ENCODE peak calls at places on chromosomes 1 and 21, in ten cellular contexts. One of them, this sample, is unnamed.

GRCh38 chr1:160070243-160071163 is 543 bp upstream of the KCNJ10 start:
- DNase-seq in body of pancreas: peak; percentile 72
- DNase-seq in lower leg skin: peak; percentile 53
- DNase-seq in uterus: peak; percentile 78
- DNase-seq in right lobe of liver: peak; percentile 64
- DNase-seq in breast epithelium: no peak
- DNase-seq in tibial nerve: peak; percentile 64
- DNase-seq in prostate gland: peak; percentile 56
- DNase-seq in IMR-90: peak; percentile 27
- DNase-seq in testis: peak; percentile 84
- DNase-seq in this sample: peak; percentile 57

GRCh38 chr1:22204057-22204840 is 61.4 kb upstream of the WNT4 start:
- DNase-seq in lower leg skin: no peak
- DNase-seq in IMR-90: no peak
- DNase-seq in breast epithelium: no peak
- DNase-seq in tibial nerve: no peak
- DNase-seq in uterus: no peak
- DNase-seq in body of pancreas: no peak
- DNase-seq in right lobe of liver: no peak
- DNase-seq in prostate gland: no peak
- DNase-seq in testis: no peak
- DNase-seq in this sample: no peak

GRCh38 chr1:186605762-186606350 is 74.4 kb downstream of the PTGS2 start:
- DNase-seq in body of pancreas: no peak
- DNase-seq in uterus: no peak
- DNase-seq in lower leg skin: no peak
- DNase-seq in IMR-90: peak; percentile 59
- DNase-seq in tibial nerve: peak; percentile 7
- DNase-seq in prostate gland: no peak
- DNase-seq in testis: peak; percentile 39
- DNase-seq in right lobe of liver: peak; percentile 50
- DNase-seq in breast epithelium: no peak
- DNase-seq in this sample: peak; percentile 58

GRCh38 chr1:248618878-248619277 is 16.0 kb downstream of the OR2T11 start:
- DNase-seq in tibial nerve: peak; percentile 21
- DNase-seq in uterus: no peak
- DNase-seq in testis: peak; percentile 73
- DNase-seq in right lobe of liver: no peak
- DNase-seq in lower leg skin: no peak
- DNase-seq in prostate gland: peak; percentile 23
- DNase-seq in breast epithelium: peak; percentile 54
- DNase-seq in body of pancreas: peak; percentile 64
- DNase-seq in IMR-90: peak; percentile 0
- DNase-seq in this sample: peak; percentile 79

GRCh38 chr1:28648493-28649238 is at the start of gene RNU11:
- DNase-seq in right lobe of liver: peak; percentile 88
- DNase-seq in IMR-90: peak; percentile 100
- DNase-seq in prostate gland: peak; percentile 80
- DNase-seq in testis: peak; percentile 93
- DNase-seq in tibial nerve: peak; percentile 87
- DNase-seq in breast epithelium: peak; percentile 93
- DNase-seq in uterus: peak; percentile 83
- DNase-seq in body of pancreas: peak; percentile 95
- DNase-seq in lower leg skin: peak; percentile 87
- DNase-seq in this sample: peak; percentile 97

GRCh38 chr1:31416101-31416736 is 3.2 kb downstream of the SERINC2 start:
- DNase-seq in uterus: no peak
- DNase-seq in lower leg skin: no peak
- DNase-seq in prostate gland: peak; percentile 40
- DNase-seq in right lobe of liver: peak; percentile 87
- DNase-seq in breast epithelium: peak; percentile 77
- DNase-seq in tibial nerve: no peak
- DNase-seq in body of pancreas: peak; percentile 63
- DNase-seq in testis: no peak
- DNase-seq in IMR-90: no peak
- DNase-seq in this sample: no peak

GRCh38 chr1:67635055-67635809 is 49.8 kb upstream of the GADD45A start:
- DNase-seq in body of pancreas: peak; percentile 16
- DNase-seq in tibial nerve: no peak
- DNase-seq in right lobe of liver: peak; percentile 61
- DNase-seq in prostate gland: no peak
- DNase-seq in lower leg skin: no peak
- DNase-seq in uterus: no peak
- DNase-seq in testis: no peak
- DNase-seq in IMR-90: no peak
- DNase-seq in breast epithelium: no peak
- DNase-seq in this sample: peak; percentile 57

GRCh38 chr21:15682977-15683376 is 46.8 kb upstream of the USP25 start:
- DNase-seq in breast epithelium: no peak
- DNase-seq in right lobe of liver: no peak
- DNase-seq in IMR-90: peak; percentile 57
- DNase-seq in prostate gland: no peak
- DNase-seq in uterus: no peak
- DNase-seq in testis: no peak
- DNase-seq in body of pancreas: no peak
- DNase-seq in lower leg skin: no peak
- DNase-seq in tibial nerve: no peak
- DNase-seq in this sample: peak; percentile 53

GRCh38 chr1:66251521-66251920 is 282.4 kb upstream of the SGIP1 start:
- DNase-seq in tibial nerve: no peak
- DNase-seq in prostate gland: no peak
- DNase-seq in right lobe of liver: no peak
- DNase-seq in testis: no peak
- DNase-seq in body of pancreas: no peak
- DNase-seq in breast epithelium: no peak
- DNase-seq in lower leg skin: no peak
- DNase-seq in uterus: no peak
- DNase-seq in IMR-90: no peak
- DNase-seq in this sample: peak; percentile 73

GRCh38 chr1:17572264-17572985 is 32.9 kb downstream of the ARHGEF10L start:
- DNase-seq in testis: no peak
- DNase-seq in uterus: no peak
- DNase-seq in tibial nerve: no peak
- DNase-seq in lower leg skin: no peak
- DNase-seq in IMR-90: no peak
- DNase-seq in body of pancreas: no peak
- DNase-seq in breast epithelium: no peak
- DNase-seq in prostate gland: no peak
- DNase-seq in right lobe of liver: no peak
- DNase-seq in this sample: no peak

GRCh38 chr1:116513956-116514355 is 56.9 kb downstream of the CD58 start:
- DNase-seq in testis: no peak
- DNase-seq in prostate gland: no peak
- DNase-seq in right lobe of liver: no peak
- DNase-seq in uterus: no peak
- DNase-seq in lower leg skin: no peak
- DNase-seq in IMR-90: no peak
- DNase-seq in body of pancreas: no peak
- DNase-seq in tibial nerve: no peak
- DNase-seq in breast epithelium: peak; percentile 66
- DNase-seq in this sample: no peak

GRCh38 chr21:45104560-45104959 is 30.2 kb downstream of the ADARB1 start:
- DNase-seq in body of pancreas: peak; percentile 51
- DNase-seq in right lobe of liver: peak; percentile 72
- DNase-seq in testis: peak; percentile 54
- DNase-seq in prostate gland: peak; percentile 61
- DNase-seq in uterus: no peak
- DNase-seq in lower leg skin: no peak
- DNase-seq in breast epithelium: peak; percentile 65
- DNase-seq in IMR-90: no peak
- DNase-seq in tibial nerve: no peak
- DNase-seq in this sample: no peak

GRCh38 chr1:20168547-20169491 is 17.1 kb upstream of the UBXN10 start:
- DNase-seq in body of pancreas: no peak
- DNase-seq in right lobe of liver: no peak
- DNase-seq in breast epithelium: no peak
- DNase-seq in tibial nerve: no peak
- DNase-seq in uterus: no peak
- DNase-seq in testis: no peak
- DNase-seq in lower leg skin: no peak
- DNase-seq in prostate gland: no peak
- DNase-seq in IMR-90: no peak
- DNase-seq in this sample: no peak

GRCh38 chr1:36457691-36458090 is 6.5 kb downstream of the MRPS15 start:
- DNase-seq in prostate gland: no peak
- DNase-seq in right lobe of liver: no peak
- DNase-seq in breast epithelium: no peak
- DNase-seq in testis: no peak
- DNase-seq in uterus: no peak
- DNase-seq in body of pancreas: no peak
- DNase-seq in IMR-90: no peak
- DNase-seq in lower leg skin: no peak
- DNase-seq in tibial nerve: no peak
- DNase-seq in this sample: peak; percentile 83

GRCh38 chr1:233355841-233356704 is 28.5 kb downstream of the MAP3K21 start:
- DNase-seq in body of pancreas: no peak
- DNase-seq in prostate gland: no peak
- DNase-seq in tibial nerve: no peak
- DNase-seq in IMR-90: no peak
- DNase-seq in breast epithelium: no peak
- DNase-seq in right lobe of liver: no peak
- DNase-seq in testis: no peak
- DNase-seq in lower leg skin: no peak
- DNase-seq in uterus: no peak
- DNase-seq in this sample: no peak

DNA sequence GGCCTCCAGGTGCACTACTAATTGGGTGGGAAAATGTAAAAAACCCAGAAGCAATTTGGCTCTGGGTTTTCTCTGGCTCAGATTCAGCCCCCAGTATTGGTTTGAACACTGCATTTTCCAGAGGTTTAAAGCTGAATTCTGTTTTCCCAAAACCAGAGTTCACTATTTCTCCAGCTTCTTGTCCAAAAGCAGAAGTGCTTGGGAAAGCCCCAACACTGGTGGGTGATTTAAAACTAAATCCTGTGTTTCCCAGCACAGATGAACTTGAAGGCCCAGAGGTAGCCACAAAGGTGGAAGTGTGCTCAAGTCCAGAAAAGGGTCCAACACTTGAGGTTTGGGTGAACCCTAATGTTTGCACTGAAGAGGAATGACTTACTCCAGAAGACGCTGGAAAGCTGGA is 689 bp downstream of the MCM3AP start:
- DNase-seq in uterus: no peak
- DNase-seq in breast epithelium: no peak
- DNase-seq in prostate gland: no peak
- DNase-seq in tibial nerve: no peak
- DNase-seq in lower leg skin: no peak
- DNase-seq in right lobe of liver: no peak
- DNase-seq in IMR-90: no peak
- DNase-seq in body of pancreas: no peak
- DNase-seq in testis: no peak
- DNase-seq in this sample: no peak
- H3K4me3 ChIP-seq in uterus: no peak overlapping the region
- H3K4me3 ChIP-seq in breast epithelium: no peak overlapping the region
- H3K4me3 ChIP-seq in prostate gland: no peak overlapping the region
- H3K4me3 ChIP-seq in tibial nerve: no peak overlapping the region
- H3K4me3 ChIP-seq in lower leg skin: no peak overlapping the region
- H3K4me3 ChIP-seq in right lobe of liver: no peak overlapping the region
- H3K4me3 ChIP-seq in IMR-90: peak overlapping the region; percentile 69
- H3K4me3 ChIP-seq in body of pancreas: no peak overlapping the region
- H3K4me3 ChIP-seq in testis: no peak overlapping the region
- H3K4me3 ChIP-seq in this sample: peak overlapping the region; percentile 93

DNA sequence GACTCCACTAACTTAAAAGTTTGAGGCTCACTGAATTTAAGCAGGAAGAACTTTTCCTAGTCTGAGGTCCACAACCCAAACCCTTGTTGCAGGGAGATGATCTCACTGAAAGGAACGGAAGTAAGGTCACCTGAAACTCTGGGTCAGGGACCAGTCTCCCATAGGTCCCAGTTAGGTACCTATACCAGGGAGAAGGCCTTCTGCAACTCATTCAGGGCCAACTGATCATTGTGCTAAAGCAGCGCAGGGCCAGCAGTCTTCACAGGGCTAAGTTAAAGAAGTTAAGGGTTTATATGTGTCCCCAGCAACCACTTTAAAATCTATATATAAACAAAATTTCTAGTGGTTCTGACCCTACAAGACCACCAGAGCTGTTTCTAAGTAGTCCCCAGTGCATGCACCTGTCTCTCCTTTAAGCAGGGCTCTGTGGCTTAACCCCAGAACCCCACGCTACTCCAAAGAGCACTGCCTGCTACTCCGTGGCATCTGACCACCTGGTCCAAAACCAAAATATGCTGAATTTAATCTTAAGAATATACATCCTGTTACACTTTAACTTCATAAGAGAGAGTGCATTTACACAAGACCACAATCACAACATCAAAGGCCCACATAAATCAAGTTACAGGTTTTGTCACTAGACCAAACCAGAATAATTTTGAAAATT is 2.8 kb downstream of the SRSF10 start:
- DNase-seq in lower leg skin: no peak
- DNase-seq in prostate gland: no peak
- DNase-seq in body of pancreas: no peak
- DNase-seq in tibial nerve: no peak
- DNase-seq in breast epithelium: no peak
- DNase-seq in right lobe of liver: no peak
- DNase-seq in uterus: no peak
- DNase-seq in IMR-90: no peak
- DNase-seq in testis: no peak
- DNase-seq in this sample: no peak
- TF ChIP-seq POLR2A in lower leg skin: no peak
- TF ChIP-seq POLR2A in prostate gland: no peak
- TF ChIP-seq POLR2A in body of pancreas: no peak
- TF ChIP-seq POLR2A in tibial nerve: no peak
- TF ChIP-seq POLR2A in breast epithelium: no peak
- TF ChIP-seq POLR2A in right lobe of liver: no peak
- TF ChIP-seq POLR2A in uterus: no peak
- TF ChIP-seq POLR2A in IMR-90: no peak
- TF ChIP-seq POLR2A in testis: no peak
- TF ChIP-seq POLR2A in this sample: no peak

GRCh38 chr1:151839457-151840409 is at the start of gene C2CD4D:
- DNase-seq in tibial nerve: no peak
- DNase-seq in prostate gland: peak; percentile 79
- DNase-seq in IMR-90: no peak
- DNase-seq in breast epithelium: peak; percentile 88
- DNase-seq in uterus: no peak
- DNase-seq in right lobe of liver: no peak
- DNase-seq in testis: peak; percentile 85
- DNase-seq in lower leg skin: peak; percentile 53
- DNase-seq in body of pancreas: peak; percentile 84
- DNase-seq in this sample: no peak
- H3K4me3 ChIP-seq in tibial nerve: peak within 1 kb of the TSS; percentile 28
- H3K4me3 ChIP-seq in prostate gland: peak within 1 kb of the TSS; percentile 47
- H3K4me3 ChIP-seq in IMR-90: peak within 1 kb of the TSS; percentile 36
- H3K4me3 ChIP-seq in breast epithelium: peak within 1 kb of the TSS; percentile 37
- H3K4me3 ChIP-seq in uterus: no peak within 1 kb of the TSS
- H3K4me3 ChIP-seq in right lobe of liver: peak within 1 kb of the TSS; percentile 42
- H3K4me3 ChIP-seq in testis: peak within 1 kb of the TSS; percentile 56
- H3K4me3 ChIP-seq in lower leg skin: peak within 1 kb of the TSS; percentile 10
- H3K4me3 ChIP-seq in body of pancreas: no peak within 1 kb of the TSS
- H3K4me3 ChIP-seq in this sample: no peak within 1 kb of the TSS

DNA sequence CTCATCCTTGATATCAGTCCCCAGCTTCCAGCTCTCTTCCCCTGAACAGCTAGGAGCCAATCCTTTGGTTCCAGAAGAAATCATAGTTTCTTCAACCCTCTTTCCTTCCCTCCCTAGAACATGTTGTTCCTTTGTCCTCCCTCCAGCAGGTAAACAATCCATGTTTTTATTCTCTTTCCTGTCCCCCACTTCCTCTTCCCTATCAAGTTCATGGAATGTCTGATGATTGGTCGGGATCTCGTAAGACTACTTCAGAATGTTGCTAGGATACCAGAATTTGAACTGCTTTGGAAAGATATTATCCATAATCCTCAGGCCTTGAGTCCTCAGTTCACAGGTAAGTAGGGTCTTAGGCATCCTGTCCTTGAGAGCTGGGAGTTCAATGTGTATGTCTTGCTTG is 23.1 kb upstream of the SLC27A3 start:
- DNase-seq in prostate gland: no peak
- DNase-seq in breast epithelium: no peak
- DNase-seq in body of pancreas: no peak
- DNase-seq in uterus: no peak
- DNase-seq in testis: no peak
- DNase-seq in IMR-90: no peak
- DNase-seq in right lobe of liver: no peak
- DNase-seq in tibial nerve: no peak
- DNase-seq in lower leg skin: no peak
- DNase-seq in this sample: no peak
- TF ChIP-seq POLR2A in prostate gland: no peak
- TF ChIP-seq POLR2A in breast epithelium: no peak
- TF ChIP-seq POLR2A in body of pancreas: no peak
- TF ChIP-seq POLR2A in uterus: no peak
- TF ChIP-seq POLR2A in testis: no peak
- TF ChIP-seq POLR2A in IMR-90: no peak
- TF ChIP-seq POLR2A in right lobe of liver: no peak
- TF ChIP-seq POLR2A in tibial nerve: no peak
- TF ChIP-seq POLR2A in lower leg skin: no peak
- TF ChIP-seq POLR2A in this sample: no peak

This sample was measured in NB4.